ENCODE peak calls at places on chromosomes 5 and 9, in ten cellular contexts. O is fibroblast of pulmonary artery; G is NCI-H1105 treated with DMSO at 0.1 percent for 48 hours; W is naive thymus-derived CD8-positive, alpha-beta T cell; X is fibroblast of lung; U is nucleus accumbens; M is right lobe of liver; P is ovary; Y is heart right ventricle; S is AG04450. L is an unnamed sample.

GRCh38 chr5:33370135-33370472 is 70.7 kb upstream of the TARS1 start:
- DNase-seq in G (no peak), Y (no peak), X (peak), O (peak), M (no peak), U (no peak), S (peak), W (no peak), P (no peak), L (no peak)

GRCh38 chr9:2281803-2282185 is 266.6 kb downstream of the SMARCA2 start:
- DNase-seq in Y (no peak), M (no peak), S (no peak), U (no peak), X (no peak), O (no peak), G (no peak), P (no peak), W (no peak), L (no peak)

GRCh38 chr5:174195517-174195916 is 150.0 kb downstream of the NSG2 start:
- DNase-seq in S (no peak), U (no peak), M (no peak), W (no peak), O (no peak), Y (no peak), P (no peak), X (no peak), G (peak), L (no peak)

GRCh38 chr5:122192883-122193496 is 63.6 kb downstream of the ZNF474 start:
- DNase-seq in Y (peak), O (peak), M (no peak), S (peak), W (no peak), P (no peak), G (peak), U (no peak), X (peak), L (peak)

GRCh38 chr9:70962761-70963445 is 158.5 kb downstream of the TRPM3 start:
- DNase-seq in X (no peak), Y (no peak), P (no peak), G (peak), U (no peak), S (no peak), O (no peak), M (no peak), W (no peak), L (no peak)

GRCh38 chr9:37295796-37296195 is 126.7 kb upstream of the GRHPR start:
- DNase-seq in P (no peak), O (no peak), G (no peak), S (no peak), Y (no peak), W (no peak), M (no peak), U (no peak), X (no peak), L (no peak)

GRCh38 chr5:891837-892389 is 688 bp downstream of the BRD9 start:
- DNase-seq in X (peak), O (peak), U (no peak), S (no peak), W (no peak), G (no peak), Y (no peak), M (no peak), P (no peak), L (no peak)

GRCh38 chr5:177399903-177400868 is at the start of gene PFN3:
- DNase-seq in U (no peak), X (peak), M (peak), O (peak), G (no peak), W (no peak), P (peak), S (no peak), Y (no peak), L (no peak)

GRCh38 chr5:122726990-122727616 is 47.8 kb upstream of the SNX2 start:
- DNase-seq in W (no peak), M (no peak), O (peak), G (no peak), U (no peak), Y (no peak), S (no peak), X (peak), P (no peak), L (no peak)

GRCh38 chr5:59532979-59533729 is 360.4 kb downstream of the PDE4D start:
- DNase-seq in O (no peak), P (no peak), W (no peak), X (no peak), M (no peak), G (no peak), U (no peak), S (no peak), Y (no peak), L (no peak)

GRCh38 chr5:120446068-120446492 is 18.0 kb upstream of the PRR16 start:
- DNase-seq in O (peak), W (no peak), Y (peak), U (no peak), P (no peak), X (peak), G (no peak), S (peak), M (no peak), L (no peak)

GRCh38 chr5:91464886-91465646 is 81.9 kb upstream of the ARRDC3 start:
- DNase-seq in Y (no peak), P (no peak), U (no peak), G (no peak), X (no peak), O (no peak), S (no peak), W (no peak), M (no peak), L (no peak)

GRCh38 chr5:136164226-136164625 is 28.7 kb downstream of the SMIM32 start:
- DNase-seq in O (no peak), S (no peak), Y (no peak), W (no peak), X (no peak), P (no peak), G (no peak), M (no peak), U (no peak), L (no peak)

GRCh38 chr5:138570871-138571270 is 4.3 kb downstream of the HSPA9 start:
- DNase-seq in O (no peak), S (no peak), P (no peak), M (no peak), W (no peak), G (no peak), U (no peak), Y (no peak), X (no peak), L (no peak)

GRCh38 chr5:119397518-119398380 is 41.9 kb downstream of the TNFAIP8 start:
- DNase-seq in U (no peak), W (no peak), S (no peak), X (peak), Y (no peak), M (no peak), P (no peak), G (no peak), O (peak), L (no peak)

GRCh38 chr9:133134419-133135190 is 13.6 kb upstream of the RALGDS start:
- DNase-seq in M (no peak), O (no peak), X (no peak), Y (no peak), S (no peak), G (no peak), P (no peak), W (no peak), U (no peak), L (no peak)

GRCh38 chr9:69861011-69861410 is 40.4 kb downstream of the CFAP95 start:
- DNase-seq in W (no peak), P (no peak), S (no peak), M (no peak), X (no peak), U (no peak), Y (no peak), O (no peak), G (no peak), L (no peak)

GRCh38 chr5:31936699-31937098 is 237.4 kb downstream of the GOLPH3 start:
- DNase-seq in Y (no peak), W (no peak), P (no peak), U (no peak), O (no peak), S (no peak), M (no peak), X (peak), G (no peak), L (no peak)

GRCh38 chr9:134301387-134302129 is 24.7 kb upstream of the RXRA start:
- DNase-seq in Y (no peak), O (no peak), P (no peak), U (no peak), G (no peak), S (no peak), W (no peak), X (no peak), M (peak), L (no peak)

GRCh38 chr9:120931278-120932085 is 4.9 kb upstream of the TRAF1 start:
- DNase-seq in U (no peak), P (peak), Y (peak), G (no peak), O (peak), M (peak), X (peak), W (peak), S (no peak), L (no peak)

L was measured in cerebellum.